ENCODE peak calls at places on chromosomes 7 and 10, in four cellular contexts. R is CD8-positive, alpha-beta memory T cell; E is prostate gland; P is foreskin keratinocyte. T is an unnamed sample.

GRCh38 chr7:45224832-45225231 is 67.2 kb downstream of the RAMP3 start:
- DNase-seq in P (no peak), E (no peak), R (no peak), T (no peak)

GRCh38 chr10:100730739-100731602 is 14.4 kb upstream of the PAX2 start:
- DNase-seq in R (no peak), E (no peak), P (no peak), T (no peak)

GRCh38 chr10:124741922-124742417 is 2.2 kb downstream of the FAM53B start:
- DNase-seq in E (no peak), P (no peak), R (no peak), T (peak)

GRCh38 chr7:120303105-120303504 is 30.1 kb downstream of the KCND2 start:
- DNase-seq in E (no peak), R (no peak), P (no peak), T (no peak)

GRCh38 chr10:72316386-72316700 is 38.4 kb downstream of the DNAJB12 start:
- DNase-seq in P (no peak), R (no peak), E (no peak), T (no peak)

GRCh38 chr7:2621948-2622640 is 9.7 kb upstream of the TTYH3 start:
- DNase-seq in P (no peak), E (no peak), R (no peak), T (no peak)

GRCh38 chr7:155312653-155313052 is 15.0 kb downstream of the INSIG1 start:
- DNase-seq in R (no peak), P (no peak), E (no peak), T (no peak)

GRCh38 chr7:1668486-1668931 is 1.6 kb upstream of the ELFN1 start:
- DNase-seq in R (no peak), P (no peak), E (no peak), T (no peak)

GRCh38 chr7:131544449-131545425 is 11.7 kb downstream of the PODXL start:
- DNase-seq in P (no peak), R (no peak), E (no peak), T (no peak)

GRCh38 chr7:15461576-15461975 is 100.2 kb downstream of the AGMO start:
- DNase-seq in R (no peak), P (peak), E (no peak), T (no peak)

GRCh38 chr10:3783721-3784432 is 1.1 kb downstream of the KLF6 start:
- DNase-seq in R (peak), P (no peak), E (peak), T (no peak)

GRCh38 chr7:95420996-95421846 is 13.6 kb downstream of the PON2 start:
- DNase-seq in R (no peak), E (no peak), P (no peak), T (no peak)

GRCh38 chr10:45386657-45387056 is 12.6 kb downstream of the ALOX5 start:
- DNase-seq in P (no peak), E (no peak), R (no peak), T (no peak)

GRCh38 chr7:115962340-115962739 is 68.2 kb downstream of the TFEC start:
- DNase-seq in P (no peak), R (no peak), E (no peak), T (no peak)

GRCh38 chr10:10677479-10677878 is 340.2 kb upstream of the CELF2 start:
- DNase-seq in E (peak), P (peak), R (no peak), T (no peak)

GRCh38 chr10:623039-623438 is 66.4 kb downstream of the DIP2C start:
- DNase-seq in R (no peak), P (no peak), E (no peak), T (no peak)

GRCh38 chr7:94314526-94314925 is 80.2 kb upstream of the COL1A2 start:
- DNase-seq in P (no peak), E (no peak), R (no peak), T (no peak)

GRCh38 chr10:6089334-6090219 is 743 bp downstream of the RBM17 start:
- DNase-seq in R (peak), E (no peak), P (peak), T (no peak)

GRCh38 chr7:102843850-102844249 is 69.0 kb upstream of the LRRC17 start:
- DNase-seq in R (no peak), E (no peak), P (no peak), T (no peak)

GRCh38 chr10:75956624-75957023 is 525.2 kb downstream of the LRMDA start:
- DNase-seq in E (no peak), P (no peak), R (no peak), T (no peak)

GRCh38 chr10:14548474-14548873 is 217.8 kb upstream of the FRMD4A start:
- DNase-seq in P (no peak), R (no peak), E (no peak), T (no peak)

GRCh38 chr10:17025444-17026295 is 103.9 kb downstream of the CUBN start:
- DNase-seq in E (no peak), R (peak), P (peak), T (no peak)

GRCh38 chr7:11082552-11083213 is 109.0 kb downstream of the PHF14 start:
- DNase-seq in P (peak), E (no peak), R (no peak), T (no peak)

GRCh38 chr10:89458289-89458688 is 43.9 kb downstream of the IFIT5 start:
- DNase-seq in R (no peak), P (peak), E (no peak), T (no peak)

GRCh38 chr10:110600487-110601101 is 33.1 kb downstream of the SMC3 start:
- DNase-seq in R (peak), E (no peak), P (no peak), T (no peak)

GRCh38 chr10:124249196-124249595 is 155.8 kb upstream of the CHST15 start:
- DNase-seq in E (no peak), P (no peak), R (no peak), T (no peak)

GRCh38 chr7:93720106-93720505 is 145.6 kb upstream of the CALCR start:
- DNase-seq in R (no peak), E (no peak), P (no peak), T (no peak)

GRCh38 chr10:14146005-14146404 is 184.7 kb downstream of the FRMD4A start:
- DNase-seq in R (no peak), E (no peak), P (no peak), T (no peak)

GRCh38 chr7:106057962-106058901 is 53.9 kb downstream of the SYPL1 start:
- DNase-seq in R (peak), P (no peak), E (peak), T (peak)

GRCh38 chr7:131604841-131605279 is 48.4 kb upstream of the PODXL start:
- DNase-seq in R (no peak), P (peak), E (no peak), T (no peak)

GRCh38 chr10:72096115-72097000 is 8.0 kb upstream of the SPOCK2 start:
- DNase-seq in P (no peak), E (no peak), R (no peak), T (no peak)

GRCh38 chr7:116030626-116031276 is at the start of gene TFEC:
- DNase-seq in P (no peak), R (no peak), E (no peak), T (no peak)

GRCh38 chr10:117653170-117653515 is 110.6 kb downstream of the EMX2 start:
- DNase-seq in R (no peak), P (peak), E (no peak), T (no peak)

GRCh38 chr7:91565499-91566331 is 301.5 kb downstream of the FZD1 start:
- DNase-seq in E (peak), P (no peak), R (no peak), T (no peak)

GRCh38 chr7:130334274-130334673 is 10.3 kb upstream of the CPA5 start:
- DNase-seq in R (no peak), E (no peak), P (no peak), T (no peak)

GRCh38 chr7:98617051-98617959 is at the start of gene NPTX2:
- DNase-seq in E (peak), P (no peak), R (no peak), T (peak)

GRCh38 chr10:109706157-109706556 is 217.2 kb downstream of the XPNPEP1 start:
- DNase-seq in E (no peak), R (no peak), P (no peak), T (no peak)

GRCh38 chr10:34075269-34075926 is 739.7 kb downstream of the PARD3 start:
- DNase-seq in P (no peak), R (no peak), E (peak), T (no peak)

GRCh38 chr10:34076443-34076842 is 738.7 kb downstream of the PARD3 start:
- DNase-seq in R (no peak), E (no peak), P (no peak), T (no peak)

GRCh38 chr10:34078798-34079470 is 736.2 kb downstream of the PARD3 start:
- DNase-seq in R (no peak), E (no peak), P (no peak), T (no peak)

GRCh38 chr10:34079702-34080484 is 735.2 kb downstream of the PARD3 start:
- DNase-seq in E (no peak), R (no peak), P (no peak), T (no peak)

GRCh38 chr10:34078017-34078416 is 737.1 kb downstream of the PARD3 start:
- DNase-seq in R (no peak), P (no peak), E (no peak), T (no peak)
- H3K27ac ChIP-seq in R (no peak), P (no peak), E (no peak), T (no peak)

DNA sequence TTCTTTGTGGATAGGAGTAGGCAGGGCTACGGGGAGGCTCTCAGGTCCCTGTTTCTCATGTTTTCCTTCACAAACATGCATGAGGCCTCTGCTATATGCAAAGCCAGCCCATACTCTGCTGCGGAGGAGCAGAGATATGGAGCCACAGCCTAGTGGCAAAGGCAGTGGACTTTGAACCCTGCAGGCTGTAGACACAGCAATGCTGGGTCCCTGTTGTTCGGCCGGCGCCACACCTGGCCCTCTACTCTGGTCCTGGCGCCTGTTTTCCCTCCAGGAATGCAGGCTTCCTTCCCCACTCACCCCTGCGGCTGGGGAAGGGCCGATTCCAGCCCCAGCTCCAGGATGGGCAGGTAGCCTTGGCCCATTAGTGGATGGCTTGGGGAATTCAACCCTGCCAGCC is 11.5 kb downstream of the CLRN3 start:
- DNase-seq in E (no peak), R (no peak), P (no peak), T (no peak)
- H3K27ac ChIP-seq in E (no peak), R (no peak), P (no peak), T (peak)

GRCh38 chr7:7323921-7324320 is 141.6 kb downstream of the C1GALT1 start:
- DNase-seq in R (no peak), E (no peak), P (no peak), T (no peak)

GRCh38 chr7:7324698-7325097 is 142.4 kb downstream of the C1GALT1 start:
- DNase-seq in R (no peak), P (no peak), E (no peak), T (no peak)

GRCh38 chr7:7327423-7327822 is 145.1 kb downstream of the C1GALT1 start:
- DNase-seq in E (no peak), R (no peak), P (no peak), T (no peak)

GRCh38 chr7:7321681-7322080 is 139.3 kb downstream of the C1GALT1 start:
- DNase-seq in E (peak), R (no peak), P (peak), T (no peak)

GRCh38 chr7:7323352-7323751 is 141.0 kb downstream of the C1GALT1 start:
- DNase-seq in P (no peak), E (no peak), R (no peak), T (no peak)
- H3K27ac ChIP-seq in P (no peak), E (no peak), R (no peak), T (no peak)

DNA sequence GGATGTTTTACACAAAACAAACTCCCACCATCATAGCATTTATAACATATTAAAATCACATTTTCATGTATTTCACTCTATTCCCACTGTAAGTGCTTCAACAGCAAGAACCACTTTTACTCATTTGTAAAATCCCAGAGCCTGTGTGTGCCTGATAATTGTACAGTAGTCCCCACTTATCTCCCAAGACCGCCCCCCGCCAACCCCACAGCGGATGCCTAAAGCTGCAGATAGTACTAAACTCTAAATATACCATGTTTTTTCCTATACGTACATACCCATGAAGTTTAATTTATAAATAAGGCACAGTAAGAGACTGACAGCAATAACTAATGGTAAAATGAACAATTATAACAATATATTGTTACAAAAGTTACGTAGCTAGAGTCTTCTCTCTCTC is 33.5 kb downstream of the EZH2 start:
- DNase-seq in E (no peak), R (no peak), P (no peak), T (no peak)
- H3K27ac ChIP-seq in E (no peak), R (no peak), P (no peak), T (no peak)